ENCODE peak calls at places on chromosomes 13 and 19, in five cellular contexts. W is HAP-1; F is CD8-positive, alpha-beta memory T cell; P is spleen; J is coronary artery. A is an unnamed sample.

GRCh38 chr13:84658881-84659661 is 776.8 kb upstream of the SLITRK1 start:
- DNase-seq in W (peak), F (no peak), P (no peak), J (no peak), A (peak)

GRCh38 chr13:59533561-59534337 is 630.0 kb downstream of the DIAPH3 start:
- DNase-seq in W (no peak), F (no peak), P (no peak), J (no peak), A (no peak)

GRCh38 chr19:41588497-41589209 is 12.7 kb downstream of the CEACAM21 start:
- DNase-seq in W (no peak), F (no peak), P (peak), J (no peak), A (peak)

GRCh38 chr13:31946091-31946770 is 85.3 kb upstream of the FRY start:
- DNase-seq in W (no peak), F (no peak), P (no peak), J (no peak), A (no peak)

GRCh38 chr19:30001794-30002193 is 59.8 kb downstream of the URI1 start:
- DNase-seq in W (peak), F (no peak), P (no peak), J (no peak), A (no peak)

GRCh38 chr19:16621165-16621800 is 6.7 kb downstream of the MED26 start:
- DNase-seq in W (no peak), F (no peak), P (no peak), J (no peak), A (no peak)

GRCh38 chr13:110509971-110510786 is 51.3 kb downstream of the RAB20 start:
- DNase-seq in W (no peak), F (no peak), P (no peak), J (no peak), A (no peak)

GRCh38 chr19:31937983-31938382 is 407.4 kb upstream of the ZNF507 start:
- DNase-seq in W (no peak), F (no peak), P (no peak), J (no peak), A (no peak)

GRCh38 chr19:46111376-46111775 is 13.1 kb downstream of the IGFL3 start:
- DNase-seq in W (no peak), F (no peak), P (no peak), J (no peak), A (no peak)

GRCh38 chr13:44364601-44365000 is 9.0 kb upstream of the SERP2 start:
- DNase-seq in W (no peak), F (no peak), P (no peak), J (no peak), A (no peak)

GRCh38 chr19:38743394-38744297 is 628 bp downstream of the CAPN12 start:
- DNase-seq in W (no peak), F (no peak), P (peak), J (no peak), A (no peak)

GRCh38 chr13:51524846-51525566 is 59.3 kb upstream of the WDFY2 start:
- DNase-seq in W (peak), F (no peak), P (no peak), J (no peak), A (no peak)

GRCh38 chr13:109707044-109707794 is 79.2 kb downstream of the IRS2 start:
- DNase-seq in W (no peak), F (no peak), P (no peak), J (no peak), A (no peak)

GRCh38 chr13:80040977-80041310 is 300.0 kb downstream of the SPRY2 start:
- DNase-seq in W (no peak), F (no peak), P (no peak), J (no peak), A (no peak)

GRCh38 chr13:67100723-67101122 is 129.4 kb downstream of the PCDH9 start:
- DNase-seq in W (peak), F (no peak), P (no peak), J (no peak), A (no peak)

GRCh38 chr19:28008695-28009094 is 1204.3 kb downstream of the UQCRFS1 start:
- DNase-seq in W (no peak), F (no peak), P (no peak), J (no peak), A (no peak)

GRCh38 chr13:29480893-29481525 is 114.5 kb downstream of the SLC7A1 start:
- DNase-seq in W (no peak), F (no peak), P (peak), J (no peak), A (no peak)

GRCh38 chr19:1942934-1943555 is 2.1 kb downstream of the CSNK1G2 start:
- DNase-seq in W (no peak), F (peak), P (no peak), J (no peak), A (no peak)

GRCh38 chr19:37217533-37217854 is 520 bp upstream of the ZNF383 start:
- DNase-seq in W (no peak), F (no peak), P (no peak), J (no peak), A (no peak)

GRCh38 chr19:40279120-40279551 is 6.0 kb downstream of the AKT2 start:
- DNase-seq in W (no peak), F (no peak), P (peak), J (no peak), A (no peak)

GRCh38 chr19:19948800-19949199 is 48.1 kb downstream of the ZNF93 start:
- DNase-seq in W (no peak), F (no peak), P (no peak), J (no peak), A (no peak)

GRCh38 chr13:66265446-66265845 is 964.7 kb downstream of the PCDH9 start:
- DNase-seq in W (peak), F (no peak), P (no peak), J (no peak), A (no peak)

GRCh38 chr13:49986471-49986870 is 10.4 kb upstream of the TRIM13 start:
- DNase-seq in W (no peak), F (no peak), P (no peak), J (no peak), A (no peak)

GRCh38 chr13:111371211-111371610 is 50.8 kb downstream of the TEX29 start:
- DNase-seq in W (no peak), F (no peak), P (no peak), J (no peak), A (no peak)

GRCh38 chr19:18362934-18363542 is 22.6 kb downstream of the PGPEP1 start:
- DNase-seq in W (no peak), F (no peak), P (no peak), J (no peak), A (no peak)

GRCh38 chr19:2461751-2462634 is 5.2 kb upstream of the LMNB2 start:
- DNase-seq in W (no peak), F (no peak), P (peak), J (no peak), A (peak)

GRCh38 chr19:39070888-39071287 is 13.3 kb upstream of the ACP7 start:
- DNase-seq in W (no peak), F (no peak), P (no peak), J (no peak), A (no peak)

GRCh38 chr13:114339779-114340534 is 25.7 kb downstream of the CHAMP1 start:
- DNase-seq in W (peak), F (peak), P (no peak), J (no peak), A (peak)

GRCh38 chr19:44549507-44549906 is 20.0 kb upstream of the CEACAM20 start:
- DNase-seq in W (no peak), F (no peak), P (no peak), J (no peak), A (no peak)

GRCh38 chr19:39175564-39175963 is 21.2 kb upstream of the NCCRP1 start:
- DNase-seq in W (no peak), F (no peak), P (no peak), J (no peak), A (no peak)

GRCh38 chr13:47678201-47678963 is 322.7 kb downstream of the SUCLA2 start:
- DNase-seq in W (no peak), F (no peak), P (no peak), J (no peak), A (no peak)

GRCh38 chr13:71861769-71862168 is 5.2 kb downstream of the DACH1 start:
- DNase-seq in W (no peak), F (no peak), P (no peak), J (no peak), A (no peak)

GRCh38 chr19:54556194-54556593 is 17.4 kb upstream of the LILRA2 start:
- DNase-seq in W (no peak), F (no peak), P (no peak), J (no peak), A (no peak)

GRCh38 chr19:4575267-4575793 is 15.8 kb upstream of the SEMA6B start:
- DNase-seq in W (peak), F (no peak), P (no peak), J (no peak), A (no peak)

GRCh38 chr13:50780201-50781015 is 63.1 kb downstream of the DLEU7 start:
- DNase-seq in W (no peak), F (no peak), P (no peak), J (no peak), A (no peak)

GRCh38 chr13:108322206-108322824 is 52.8 kb downstream of the TNFSF13B start:
- DNase-seq in W (peak), F (no peak), P (no peak), J (no peak), A (peak)

GRCh38 chr13:85995788-85996418 is 196.7 kb upstream of the SLITRK6 start:
- DNase-seq in W (no peak), F (no peak), P (no peak), J (no peak), A (peak)

GRCh38 chr13:85997587-85997986 is 198.4 kb upstream of the SLITRK6 start:
- DNase-seq in W (no peak), F (no peak), P (no peak), J (no peak), A (no peak)

GRCh38 chr13:85990397-85990796 is 191.2 kb upstream of the SLITRK6 start:
- DNase-seq in W (no peak), F (no peak), P (no peak), J (no peak), A (no peak)

DNA sequence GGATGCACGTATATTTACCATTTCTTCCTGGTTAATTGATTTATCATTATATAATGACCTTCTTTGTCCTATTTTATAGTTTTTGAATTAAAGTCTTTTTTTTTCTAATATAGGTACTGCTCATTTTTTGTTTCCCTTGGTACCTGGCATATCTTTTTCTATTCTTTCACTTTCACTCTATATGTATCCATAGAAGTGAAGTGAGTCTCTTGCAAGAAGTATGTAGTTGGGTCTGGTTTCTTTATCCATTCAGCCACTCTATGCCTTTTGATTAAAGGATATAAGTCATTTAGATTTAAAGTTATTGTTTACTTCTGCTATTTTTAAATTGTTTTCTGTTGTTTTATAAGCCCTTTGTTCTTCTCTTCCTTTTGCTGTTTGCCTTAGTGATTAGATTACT is 194.3 kb upstream of the SLITRK6 start:
- DNase-seq in W (no peak), F (no peak), P (no peak), J (no peak), A (peak)
- H3K4me3 ChIP-seq in W (no peak), F (no peak), P (no peak), J (no peak), A (no peak)

DNA sequence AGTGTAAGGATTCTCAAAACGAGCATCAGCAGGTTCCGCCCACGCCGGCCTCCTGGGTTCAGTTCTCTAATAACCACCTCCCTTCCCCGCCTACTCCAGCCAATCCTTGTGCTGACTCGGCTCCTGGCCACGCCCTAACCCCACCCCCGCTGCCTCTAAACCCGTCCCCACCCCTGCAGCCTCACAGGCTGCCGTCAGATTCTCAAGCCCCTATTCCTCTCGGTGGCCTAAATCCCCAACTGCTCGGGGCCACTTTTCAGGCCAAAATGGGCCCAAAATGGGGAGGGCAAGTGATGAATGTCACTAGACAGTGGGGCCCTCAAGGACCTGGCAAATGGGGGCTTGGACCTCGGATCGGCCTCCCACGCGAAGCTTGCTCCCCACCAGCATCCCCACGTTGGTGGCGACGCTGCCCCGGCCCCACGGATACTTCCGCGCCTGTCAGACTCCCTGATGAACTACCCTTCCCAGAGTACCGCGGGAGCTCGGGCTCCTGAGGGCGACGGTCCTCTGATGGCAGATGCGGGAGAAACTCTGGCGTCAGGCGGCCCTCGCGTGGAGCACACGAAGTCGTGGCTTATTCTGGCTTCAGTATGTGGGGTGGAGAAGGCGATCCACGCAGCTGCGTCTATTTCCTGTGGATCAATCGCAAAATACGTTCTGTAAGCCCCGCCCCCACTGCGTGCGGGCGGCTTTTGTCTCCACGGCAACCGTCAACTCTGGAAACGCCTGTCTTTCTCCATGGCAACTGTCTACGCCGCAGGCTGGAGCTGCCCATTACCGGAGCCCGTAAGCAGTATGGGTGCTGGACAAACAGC is 24.8 kb downstream of the ZNF473 start:
- DNase-seq in W (peak), F (peak), P (peak), J (peak), A (no peak)
- H3K4me3 ChIP-seq in W (peak), F (peak), P (peak), J (peak), A (no peak)

DNA sequence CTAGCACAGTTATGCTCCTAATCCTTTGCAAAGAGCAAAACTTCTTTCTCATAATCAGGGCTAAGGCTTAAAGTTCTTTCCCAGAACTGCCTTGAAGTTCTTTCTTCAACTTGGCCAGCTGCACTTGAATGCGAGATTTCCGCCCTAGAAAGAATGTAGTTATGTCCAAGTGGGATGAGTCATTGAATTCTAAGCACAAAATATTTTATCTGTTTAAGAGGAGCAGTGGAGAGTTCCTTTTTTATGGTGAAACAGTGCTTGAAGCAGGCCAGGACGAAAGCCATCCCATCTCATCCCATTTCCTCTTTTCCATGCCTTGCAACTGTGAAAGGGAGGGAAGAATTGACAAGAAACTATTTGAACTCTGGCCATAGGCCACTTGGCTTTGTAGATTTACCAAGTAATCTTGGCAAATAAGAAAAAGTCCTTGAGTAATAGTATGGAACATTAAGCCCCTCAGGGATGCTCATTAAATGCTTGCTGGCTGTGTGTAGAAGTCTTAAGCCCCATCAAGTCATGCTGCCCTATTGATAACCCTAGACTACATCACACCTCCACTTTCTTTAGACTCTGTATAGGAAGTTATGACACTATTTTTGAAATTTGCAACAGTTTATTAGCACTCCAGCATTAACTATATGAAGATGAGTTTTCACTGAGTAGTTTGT is 174.6 kb downstream of the KCTD12 start:
- DNase-seq in W (no peak), F (no peak), P (no peak), J (no peak), A (no peak)
- H3K4me3 ChIP-seq in W (no peak), F (no peak), P (no peak), J (no peak), A (no peak)

GRCh38 chr19:12840091-12841079 is 2.1 kb downstream of the MAST1 start:
- DNase-seq in W (peak), F (no peak), P (no peak), J (no peak), A (peak)

GRCh38 chr19:12838893-12839656 is 760 bp downstream of the MAST1 start:
- DNase-seq in W (no peak), F (no peak), P (no peak), J (no peak), A (no peak)

GRCh38 chr19:12842511-12842910 is 4.2 kb downstream of the MAST1 start:
- DNase-seq in W (no peak), F (no peak), P (no peak), J (no peak), A (no peak)

GRCh38 chr19:12843328-12843727 is 5.0 kb downstream of the MAST1 start:
- DNase-seq in W (no peak), F (no peak), P (no peak), J (no peak), A (no peak)

DNA sequence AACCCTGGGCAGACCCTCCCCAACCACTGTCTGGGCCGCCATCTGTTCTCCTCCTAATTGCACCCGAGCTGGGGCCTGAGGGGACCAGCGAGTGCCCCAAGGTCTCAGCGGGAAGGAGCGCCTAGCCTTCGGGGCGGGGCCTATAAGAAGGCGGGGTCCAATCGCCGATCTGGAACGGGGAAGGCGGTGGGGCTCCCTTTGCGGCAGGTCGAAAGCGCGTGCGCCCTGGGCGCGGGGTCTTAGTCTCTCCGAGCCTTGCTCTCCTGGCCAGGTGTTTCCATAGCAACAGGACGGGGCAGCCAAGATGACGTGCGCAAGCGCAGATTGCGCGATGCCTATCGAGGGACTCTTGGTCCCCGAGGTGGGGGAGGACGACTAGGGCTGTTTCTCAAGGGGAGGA is 2.8 kb downstream of the MAST1 start:
- DNase-seq in W (no peak), F (no peak), P (no peak), J (no peak), A (no peak)
- H3K4me3 ChIP-seq in W (no peak), F (no peak), P (no peak), J (peak), A (no peak)

GRCh38 chr13:35723061-35723461 is 246.6 kb upstream of the MAB21L1 start:
- DNase-seq in W (no peak), F (no peak), P (no peak), J (no peak), A (no peak)

GRCh38 chr13:35720290-35720689 is 243.8 kb upstream of the MAB21L1 start:
- DNase-seq in W (no peak), F (no peak), P (no peak), J (no peak), A (no peak)

GRCh38 chr13:35718084-35718483 is 241.6 kb upstream of the MAB21L1 start:
- DNase-seq in W (no peak), F (no peak), P (no peak), J (no peak), A (no peak)

GRCh38 chr13:35722438-35723060 is 246.1 kb upstream of the MAB21L1 start:
- DNase-seq in W (no peak), F (no peak), P (no peak), J (no peak), A (no peak)

DNA sequence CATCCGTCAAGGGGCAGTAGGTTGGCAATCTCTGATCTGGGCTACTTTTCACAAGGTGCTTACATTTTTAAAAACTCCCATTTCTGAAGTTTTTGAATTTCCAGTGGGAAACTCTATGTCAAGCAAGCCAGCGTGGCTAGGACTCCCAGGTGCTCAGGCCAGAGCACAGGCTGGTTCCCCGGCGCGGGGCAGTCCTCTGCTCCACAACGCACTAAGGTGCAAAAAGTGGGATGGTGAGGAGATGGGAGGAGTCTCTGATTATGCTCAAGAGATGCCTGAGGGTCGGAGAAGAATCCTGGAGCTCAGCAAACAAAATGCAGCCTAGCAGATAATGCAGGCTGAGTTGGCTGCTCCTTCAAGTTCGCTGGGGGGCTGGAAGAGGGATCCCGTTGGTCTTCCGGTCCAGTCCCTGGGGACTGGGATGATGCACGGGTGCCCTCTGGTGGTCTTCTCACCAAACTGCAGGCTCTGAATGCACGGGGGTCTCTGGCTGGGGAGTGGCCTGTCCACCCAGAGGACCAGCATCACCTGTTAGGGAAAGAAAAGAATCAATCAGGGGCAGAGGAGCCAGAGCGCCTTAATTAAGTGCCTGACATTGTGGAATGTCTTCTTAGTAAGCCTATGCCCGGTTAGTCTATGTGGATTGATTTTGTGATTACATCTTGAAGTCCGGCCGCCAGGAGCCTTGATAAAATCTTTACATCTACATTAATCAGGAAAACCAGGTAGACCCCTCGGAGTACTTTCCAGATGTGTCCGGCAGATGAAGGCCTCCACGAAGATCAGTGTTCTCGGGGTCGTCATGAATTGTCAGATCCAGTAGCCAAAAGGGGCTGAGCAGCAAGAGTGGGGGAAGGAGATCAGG is 244.4 kb upstream of the MAB21L1 start:
- DNase-seq in W (peak), F (no peak), P (no peak), J (no peak), A (no peak)
- H3K4me3 ChIP-seq in W (no peak), F (no peak), P (no peak), J (peak), A (no peak)

A was measured in MM.1S.